ENCODE peak calls at places on chromosomes 1 and 21, in nine cellular contexts. One of them, this sample, is unnamed. For H3K27me3, the result is how much of the 10 kb centered on the place peaks cover.

GRCh38 chr1:54335396-54336056 is 70.7 kb downstream of the SSBP3 start:
- DNase-seq in H1: no peak
- DNase-seq in body of pancreas: no peak
- DNase-seq in testis: peak
- DNase-seq in heart left ventricle: peak
- DNase-seq in endothelial cell of umbilical vein: peak
- DNase-seq in IMR-90: peak
- DNase-seq in prostate gland: no peak
- DNase-seq in tibial nerve: peak
- DNase-seq in this sample: peak

GRCh38 chr1:84946631-84947030 is 50.3 kb downstream of the MCOLN2 start:
- DNase-seq in H1: no peak
- DNase-seq in body of pancreas: no peak
- DNase-seq in testis: no peak
- DNase-seq in heart left ventricle: no peak
- DNase-seq in endothelial cell of umbilical vein: no peak
- DNase-seq in IMR-90: peak
- DNase-seq in prostate gland: no peak
- DNase-seq in tibial nerve: no peak
- DNase-seq in this sample: no peak

GRCh38 chr21:31667639-31668038 is 8.1 kb downstream of the SOD1 start:
- DNase-seq in H1: no peak
- DNase-seq in body of pancreas: no peak
- DNase-seq in testis: no peak
- DNase-seq in heart left ventricle: no peak
- DNase-seq in endothelial cell of umbilical vein: no peak
- DNase-seq in IMR-90: no peak
- DNase-seq in prostate gland: no peak
- DNase-seq in tibial nerve: no peak
- DNase-seq in this sample: no peak

GRCh38 chr1:173478099-173478555 is 992 bp downstream of the PRDX6 start:
- DNase-seq in H1: no peak
- DNase-seq in body of pancreas: peak
- DNase-seq in testis: peak
- DNase-seq in heart left ventricle: peak
- DNase-seq in endothelial cell of umbilical vein: peak
- DNase-seq in IMR-90: peak
- DNase-seq in prostate gland: peak
- DNase-seq in tibial nerve: no peak
- DNase-seq in this sample: peak

GRCh38 chr1:44907909-44908308 is 64.9 kb upstream of the PTCH2 start:
- DNase-seq in H1: no peak
- DNase-seq in body of pancreas: no peak
- DNase-seq in testis: no peak
- DNase-seq in heart left ventricle: no peak
- DNase-seq in endothelial cell of umbilical vein: peak
- DNase-seq in IMR-90: no peak
- DNase-seq in prostate gland: no peak
- DNase-seq in tibial nerve: no peak
- DNase-seq in this sample: no peak

GRCh38 chr1:185654199-185654951 is 79.8 kb upstream of the HMCN1 start:
- DNase-seq in H1: no peak
- DNase-seq in body of pancreas: no peak
- DNase-seq in testis: no peak
- DNase-seq in heart left ventricle: no peak
- DNase-seq in endothelial cell of umbilical vein: peak
- DNase-seq in IMR-90: peak
- DNase-seq in prostate gland: no peak
- DNase-seq in tibial nerve: no peak
- DNase-seq in this sample: no peak

GRCh38 chr1:102174259-102174863 is 177.6 kb upstream of the OLFM3 start:
- DNase-seq in H1: no peak
- DNase-seq in body of pancreas: no peak
- DNase-seq in testis: no peak
- DNase-seq in heart left ventricle: no peak
- DNase-seq in endothelial cell of umbilical vein: no peak
- DNase-seq in IMR-90: no peak
- DNase-seq in prostate gland: no peak
- DNase-seq in tibial nerve: no peak
- DNase-seq in this sample: peak

GRCh38 chr1:190172636-190173410 is 304.8 kb downstream of the BRINP3 start:
- DNase-seq in H1: no peak
- DNase-seq in body of pancreas: no peak
- DNase-seq in testis: no peak
- DNase-seq in heart left ventricle: no peak
- DNase-seq in endothelial cell of umbilical vein: no peak
- DNase-seq in IMR-90: peak
- DNase-seq in prostate gland: no peak
- DNase-seq in tibial nerve: no peak
- DNase-seq in this sample: no peak

GRCh38 chr1:25649505-25650218 is 33.1 kb downstream of the MAN1C1 start:
- DNase-seq in H1: no peak
- DNase-seq in body of pancreas: no peak
- DNase-seq in testis: peak
- DNase-seq in heart left ventricle: no peak
- DNase-seq in endothelial cell of umbilical vein: no peak
- DNase-seq in IMR-90: no peak
- DNase-seq in prostate gland: no peak
- DNase-seq in tibial nerve: no peak
- DNase-seq in this sample: no peak

GRCh38 chr1:214386747-214387146 is 105.8 kb downstream of the SMYD2 start:
- DNase-seq in H1: no peak
- DNase-seq in body of pancreas: no peak
- DNase-seq in testis: no peak
- DNase-seq in heart left ventricle: no peak
- DNase-seq in endothelial cell of umbilical vein: no peak
- DNase-seq in IMR-90: peak
- DNase-seq in prostate gland: no peak
- DNase-seq in tibial nerve: no peak
- DNase-seq in this sample: no peak

GRCh38 chr21:43827015-43827611 is 37.7 kb downstream of the RRP1 start:
- DNase-seq in H1: no peak
- DNase-seq in body of pancreas: no peak
- DNase-seq in testis: no peak
- DNase-seq in heart left ventricle: no peak
- DNase-seq in endothelial cell of umbilical vein: no peak
- DNase-seq in IMR-90: peak
- DNase-seq in prostate gland: no peak
- DNase-seq in tibial nerve: no peak
- DNase-seq in this sample: no peak

GRCh38 chr1:38336308-38336707 is 289.7 kb upstream of the POU3F1 start:
- DNase-seq in H1: no peak
- DNase-seq in body of pancreas: no peak
- DNase-seq in testis: no peak
- DNase-seq in heart left ventricle: no peak
- DNase-seq in endothelial cell of umbilical vein: no peak
- DNase-seq in IMR-90: no peak
- DNase-seq in prostate gland: no peak
- DNase-seq in tibial nerve: no peak
- DNase-seq in this sample: no peak

GRCh38 chr1:219797683-219798082 is 130.7 kb downstream of the SLC30A10 start:
- DNase-seq in H1: no peak
- DNase-seq in body of pancreas: no peak
- DNase-seq in testis: no peak
- DNase-seq in heart left ventricle: no peak
- DNase-seq in endothelial cell of umbilical vein: no peak
- DNase-seq in IMR-90: no peak
- DNase-seq in prostate gland: no peak
- DNase-seq in tibial nerve: no peak
- DNase-seq in this sample: no peak

GRCh38 chr1:228830185-228830953 is 95.1 kb downstream of the RHOU start:
- DNase-seq in H1: no peak
- DNase-seq in body of pancreas: peak
- DNase-seq in testis: no peak
- DNase-seq in heart left ventricle: no peak
- DNase-seq in endothelial cell of umbilical vein: no peak
- DNase-seq in IMR-90: no peak
- DNase-seq in prostate gland: peak
- DNase-seq in tibial nerve: no peak
- DNase-seq in this sample: no peak

GRCh38 chr1:245240648-245241165 is 85.9 kb downstream of the KIF26B start:
- DNase-seq in H1: no peak
- DNase-seq in body of pancreas: no peak
- DNase-seq in testis: no peak
- DNase-seq in heart left ventricle: no peak
- DNase-seq in endothelial cell of umbilical vein: no peak
- DNase-seq in IMR-90: no peak
- DNase-seq in prostate gland: no peak
- DNase-seq in tibial nerve: no peak
- DNase-seq in this sample: no peak

GRCh38 chr1:245234217-245235120 is 79.7 kb downstream of the KIF26B start:
- DNase-seq in H1: peak
- DNase-seq in body of pancreas: peak
- DNase-seq in testis: peak
- DNase-seq in heart left ventricle: no peak
- DNase-seq in endothelial cell of umbilical vein: no peak
- DNase-seq in IMR-90: no peak
- DNase-seq in prostate gland: no peak
- DNase-seq in tibial nerve: no peak
- DNase-seq in this sample: no peak

GRCh38 chr1:245232936-245233335 is 78.2 kb downstream of the KIF26B start:
- DNase-seq in H1: no peak
- DNase-seq in body of pancreas: no peak
- DNase-seq in testis: no peak
- DNase-seq in heart left ventricle: no peak
- DNase-seq in endothelial cell of umbilical vein: no peak
- DNase-seq in IMR-90: no peak
- DNase-seq in prostate gland: no peak
- DNase-seq in tibial nerve: no peak
- DNase-seq in this sample: no peak

DNA sequence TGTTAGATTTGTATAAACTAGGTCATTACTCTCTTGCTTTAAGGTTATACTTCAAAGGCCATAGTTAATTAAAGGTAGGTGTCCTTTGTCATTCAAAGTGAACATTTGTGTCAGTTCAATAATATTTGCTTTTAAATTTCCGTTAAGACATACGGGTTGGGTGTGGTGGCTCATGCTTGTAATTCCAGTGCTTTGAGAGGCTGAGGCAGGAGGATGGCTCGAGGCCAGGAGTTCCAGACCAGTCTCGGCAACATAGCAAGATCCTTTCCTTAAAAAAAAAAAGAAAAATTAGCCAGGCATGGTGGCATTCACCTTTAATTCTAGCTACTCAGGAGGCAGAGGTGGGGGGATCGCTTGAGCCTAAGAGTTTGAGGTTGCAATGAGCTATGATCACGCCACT is 80.4 kb downstream of the KIF26B start:
- DNase-seq in H1: no peak
- DNase-seq in body of pancreas: no peak
- DNase-seq in testis: no peak
- DNase-seq in heart left ventricle: no peak
- DNase-seq in endothelial cell of umbilical vein: no peak
- DNase-seq in IMR-90: no peak
- DNase-seq in prostate gland: no peak
- DNase-seq in tibial nerve: no peak
- DNase-seq in this sample: no peak
- H3K4me3 ChIP-seq in H1: no peak
- H3K4me3 ChIP-seq in body of pancreas: no peak
- H3K4me3 ChIP-seq in testis: no peak
- H3K4me3 ChIP-seq in heart left ventricle: no peak
- H3K4me3 ChIP-seq in endothelial cell of umbilical vein: no peak
- H3K4me3 ChIP-seq in IMR-90: no peak
- H3K4me3 ChIP-seq in prostate gland: no peak
- H3K4me3 ChIP-seq in tibial nerve: no peak
- H3K4me3 ChIP-seq in this sample: no peak

DNA sequence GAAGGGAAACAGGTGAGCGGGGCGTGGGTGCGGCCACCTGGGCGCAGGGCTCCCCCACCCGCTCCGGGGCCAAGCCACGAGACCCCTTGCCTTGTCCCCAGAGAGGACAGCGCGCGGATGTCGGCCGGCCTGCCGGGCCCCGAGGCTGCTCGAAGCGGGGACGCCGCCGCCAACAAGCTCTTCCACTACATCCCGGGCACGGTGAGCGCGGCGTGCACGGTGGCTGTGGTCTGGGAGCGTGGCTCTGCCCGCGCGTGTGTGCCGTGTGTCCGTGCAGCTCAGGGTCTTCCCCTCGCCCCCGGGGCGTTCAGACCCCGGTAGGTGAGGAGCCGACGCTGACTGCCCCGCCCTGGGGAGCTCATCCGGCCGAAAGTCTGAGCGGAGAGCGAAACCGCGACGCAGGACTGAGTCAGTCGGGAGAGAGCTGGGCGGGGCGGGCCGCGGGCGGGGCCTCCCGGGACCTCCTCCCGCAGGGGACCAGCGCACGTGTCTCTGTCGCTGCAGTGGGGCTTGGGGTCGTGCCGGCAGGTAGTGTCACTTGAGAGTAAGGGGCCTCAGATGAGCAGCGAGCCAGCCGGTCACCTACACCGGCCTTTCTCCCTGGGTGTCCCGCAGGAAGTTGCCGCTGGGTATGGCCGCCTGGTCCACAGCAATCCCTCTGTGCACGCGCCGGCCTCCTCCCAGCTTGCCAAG is 467 bp downstream of the PLEKHN1 start:
- DNase-seq in H1: no peak
- DNase-seq in body of pancreas: peak
- DNase-seq in testis: peak
- DNase-seq in heart left ventricle: peak
- DNase-seq in endothelial cell of umbilical vein: peak
- DNase-seq in IMR-90: peak
- DNase-seq in prostate gland: peak
- DNase-seq in tibial nerve: no peak
- DNase-seq in this sample: peak
- TF ChIP-seq POLR2A in H1: no peak
- TF ChIP-seq POLR2A in body of pancreas: peak
- TF ChIP-seq POLR2A in testis: no peak
- TF ChIP-seq POLR2A in heart left ventricle: no peak
- TF ChIP-seq POLR2A in endothelial cell of umbilical vein: peak
- TF ChIP-seq POLR2A in IMR-90: peak
- TF ChIP-seq POLR2A in prostate gland: peak
- TF ChIP-seq POLR2A in tibial nerve: no peak
- TF ChIP-seq POLR2A in this sample: peak

GRCh38 chr1:3282186-3282585 is 172.3 kb upstream of the ARHGEF16 start:
- DNase-seq in H1: no peak
- DNase-seq in body of pancreas: no peak
- DNase-seq in testis: no peak
- DNase-seq in heart left ventricle: no peak
- DNase-seq in endothelial cell of umbilical vein: no peak
- DNase-seq in IMR-90: no peak
- DNase-seq in prostate gland: no peak
- DNase-seq in tibial nerve: no peak
- DNase-seq in this sample: no peak
- H3K27me3 ChIP-seq in H1: under half
- H3K27me3 ChIP-seq in body of pancreas: under half
- H3K27me3 ChIP-seq in testis: under half
- H3K27me3 ChIP-seq in heart left ventricle: under half
- H3K27me3 ChIP-seq in endothelial cell of umbilical vein: under half
- H3K27me3 ChIP-seq in IMR-90: under half
- H3K27me3 ChIP-seq in prostate gland: under half
- H3K27me3 ChIP-seq in tibial nerve: under half
- H3K27me3 ChIP-seq in this sample: under half

DNA sequence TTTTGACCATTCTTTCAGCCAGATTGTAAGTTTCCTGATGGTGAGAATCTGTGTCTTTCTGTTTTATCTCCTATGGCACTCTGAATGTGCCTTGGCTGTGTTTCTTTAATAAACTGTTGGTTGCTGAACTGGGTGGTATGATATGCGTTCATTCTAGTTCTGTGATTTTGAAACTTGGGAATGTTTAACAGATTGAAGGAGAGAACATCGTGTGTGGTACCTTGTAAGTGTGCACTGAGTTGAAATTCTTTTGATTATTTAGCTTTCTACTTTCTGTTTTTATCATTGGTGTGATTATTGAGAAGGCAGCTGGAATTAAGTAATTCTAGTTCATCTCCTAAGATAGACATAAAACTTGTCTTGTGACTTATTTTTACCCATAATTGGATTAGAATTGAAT is 4.6 kb downstream of the BACH1 start:
- DNase-seq in H1: no peak
- DNase-seq in body of pancreas: no peak
- DNase-seq in testis: no peak
- DNase-seq in heart left ventricle: no peak
- DNase-seq in endothelial cell of umbilical vein: no peak
- DNase-seq in IMR-90: no peak
- DNase-seq in prostate gland: no peak
- DNase-seq in tibial nerve: no peak
- DNase-seq in this sample: no peak
- H3K4me3 ChIP-seq in H1: no peak
- H3K4me3 ChIP-seq in body of pancreas: no peak
- H3K4me3 ChIP-seq in testis: no peak
- H3K4me3 ChIP-seq in heart left ventricle: no peak
- H3K4me3 ChIP-seq in endothelial cell of umbilical vein: no peak
- H3K4me3 ChIP-seq in IMR-90: no peak
- H3K4me3 ChIP-seq in prostate gland: no peak
- H3K4me3 ChIP-seq in tibial nerve: no peak
- H3K4me3 ChIP-seq in this sample: no peak